ENCODE peak calls at places on chromosomes 7 and 10, in five cellular contexts. One of them, this sample, is unnamed.

GRCh38 chr10:125035136-125035535 is 93.2 kb downstream of the ZRANB1 start:
- DNase-seq in osteocyte: no peak
- DNase-seq in WTC11: no peak
- DNase-seq in cardiac muscle cell: peak
- DNase-seq in endothelial cell: no peak
- DNase-seq in this sample: peak

GRCh38 chr10:63697956-63698814 is 177.0 kb downstream of the REEP3 start:
- DNase-seq in osteocyte: no peak
- DNase-seq in WTC11: no peak
- DNase-seq in cardiac muscle cell: no peak
- DNase-seq in endothelial cell: no peak
- DNase-seq in this sample: no peak

GRCh38 chr10:114821915-114822770 is 563 bp downstream of the FHIP2A start:
- DNase-seq in osteocyte: peak
- DNase-seq in WTC11: peak
- DNase-seq in cardiac muscle cell: peak
- DNase-seq in endothelial cell: peak
- DNase-seq in this sample: peak

GRCh38 chr10:63770523-63770922 is 249.3 kb downstream of the REEP3 start:
- DNase-seq in osteocyte: no peak
- DNase-seq in WTC11: no peak
- DNase-seq in cardiac muscle cell: no peak
- DNase-seq in endothelial cell: no peak
- DNase-seq in this sample: no peak

GRCh38 chr7:149880871-149881301 is 7.1 kb downstream of the ATP6V0E2 start:
- DNase-seq in osteocyte: no peak
- DNase-seq in WTC11: no peak
- DNase-seq in cardiac muscle cell: peak
- DNase-seq in endothelial cell: no peak
- DNase-seq in this sample: no peak

GRCh38 chr7:100435401-100436304 is 644 bp downstream of the PPP1R35 start:
- DNase-seq in osteocyte: no peak
- DNase-seq in WTC11: peak
- DNase-seq in cardiac muscle cell: peak
- DNase-seq in endothelial cell: peak
- DNase-seq in this sample: peak

GRCh38 chr10:78335691-78336401 is 302.2 kb downstream of the RPS24 start:
- DNase-seq in osteocyte: peak
- DNase-seq in WTC11: no peak
- DNase-seq in cardiac muscle cell: no peak
- DNase-seq in endothelial cell: no peak
- DNase-seq in this sample: peak

GRCh38 chr10:130686680-130687300 is 550.6 kb downstream of the GLRX3 start:
- DNase-seq in osteocyte: no peak
- DNase-seq in WTC11: no peak
- DNase-seq in cardiac muscle cell: no peak
- DNase-seq in endothelial cell: no peak
- DNase-seq in this sample: no peak

GRCh38 chr7:7125993-7126392 is 56.4 kb upstream of the C1GALT1 start:
- DNase-seq in osteocyte: no peak
- DNase-seq in WTC11: no peak
- DNase-seq in cardiac muscle cell: no peak
- DNase-seq in endothelial cell: no peak
- DNase-seq in this sample: peak

GRCh38 chr7:191105-192034 is 1.0 kb upstream of the FAM20C start:
- DNase-seq in osteocyte: no peak
- DNase-seq in WTC11: no peak
- DNase-seq in cardiac muscle cell: peak
- DNase-seq in endothelial cell: no peak
- DNase-seq in this sample: peak

DNA sequence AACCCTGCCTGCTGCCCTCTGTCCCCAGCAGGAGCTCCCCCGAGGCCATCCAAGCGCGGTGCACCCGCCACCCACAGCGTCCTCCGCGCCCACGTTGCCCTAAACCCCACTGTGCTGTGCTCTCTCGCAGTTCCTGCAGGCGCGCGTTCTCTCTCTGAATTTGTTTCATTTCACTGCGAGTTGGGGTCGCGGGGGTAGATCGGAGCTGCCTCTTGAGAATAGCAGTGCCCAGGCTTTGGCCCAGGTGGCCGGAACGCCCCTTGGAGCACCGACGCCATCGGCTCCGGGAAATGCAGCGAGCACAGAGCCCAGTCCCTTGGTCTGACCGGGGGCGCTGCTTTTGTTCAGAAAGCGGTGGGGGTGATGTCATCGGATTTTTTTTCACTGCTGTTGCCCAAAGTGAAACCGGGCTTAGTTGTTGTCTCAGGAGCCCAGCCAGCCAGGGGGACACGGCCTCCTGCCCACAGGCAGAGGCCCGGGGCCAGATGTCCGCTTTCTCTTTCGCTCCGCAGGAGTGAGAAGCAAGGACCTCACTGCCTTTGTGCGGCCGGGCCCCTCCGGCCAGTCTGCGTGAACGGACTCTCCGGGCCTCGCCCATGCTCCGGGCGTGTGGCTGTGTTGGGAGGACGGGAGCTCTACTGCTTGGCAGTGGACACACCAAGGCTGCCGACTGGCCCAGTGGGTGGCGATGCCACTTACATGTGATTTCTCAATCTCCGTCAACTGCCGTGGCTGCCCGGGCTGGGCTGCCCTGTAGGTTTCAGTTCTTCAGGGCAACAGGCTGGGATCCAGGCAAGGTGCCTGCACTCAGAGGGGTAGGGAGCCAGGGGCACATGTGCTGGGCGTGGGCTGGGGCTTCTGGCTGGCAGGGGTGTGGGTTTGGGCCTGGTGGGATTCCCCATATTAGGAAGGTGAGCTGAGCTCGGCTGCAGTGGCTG is 43.2 kb downstream of the FOXK1 start:
- DNase-seq in osteocyte: peak
- DNase-seq in WTC11: no peak
- DNase-seq in cardiac muscle cell: peak
- DNase-seq in endothelial cell: no peak
- DNase-seq in this sample: peak
- TF ChIP-seq CTCF in osteocyte: no peak
- TF ChIP-seq CTCF in WTC11: no peak
- TF ChIP-seq CTCF in cardiac muscle cell: peak
- TF ChIP-seq CTCF in endothelial cell: no peak
- TF ChIP-seq CTCF in this sample: no peak

GRCh38 chr10:34249634-34250033 is 565.5 kb downstream of the PARD3 start:
- DNase-seq in osteocyte: no peak
- DNase-seq in WTC11: peak
- DNase-seq in cardiac muscle cell: no peak
- DNase-seq in endothelial cell: no peak
- DNase-seq in this sample: no peak
- TF ChIP-seq CTCF in osteocyte: no peak
- TF ChIP-seq CTCF in WTC11: no peak
- TF ChIP-seq CTCF in cardiac muscle cell: no peak
- TF ChIP-seq CTCF in endothelial cell: no peak
- TF ChIP-seq CTCF in this sample: no peak

GRCh38 chr7:43784030-43785001 is 25.8 kb downstream of the BLVRA start:
- DNase-seq in osteocyte: peak
- DNase-seq in WTC11: no peak
- DNase-seq in cardiac muscle cell: peak
- DNase-seq in endothelial cell: no peak
- DNase-seq in this sample: no peak
- TF ChIP-seq CTCF in osteocyte: no peak
- TF ChIP-seq CTCF in WTC11: no peak
- TF ChIP-seq CTCF in cardiac muscle cell: no peak
- TF ChIP-seq CTCF in endothelial cell: no peak
- TF ChIP-seq CTCF in this sample: no peak

DNA sequence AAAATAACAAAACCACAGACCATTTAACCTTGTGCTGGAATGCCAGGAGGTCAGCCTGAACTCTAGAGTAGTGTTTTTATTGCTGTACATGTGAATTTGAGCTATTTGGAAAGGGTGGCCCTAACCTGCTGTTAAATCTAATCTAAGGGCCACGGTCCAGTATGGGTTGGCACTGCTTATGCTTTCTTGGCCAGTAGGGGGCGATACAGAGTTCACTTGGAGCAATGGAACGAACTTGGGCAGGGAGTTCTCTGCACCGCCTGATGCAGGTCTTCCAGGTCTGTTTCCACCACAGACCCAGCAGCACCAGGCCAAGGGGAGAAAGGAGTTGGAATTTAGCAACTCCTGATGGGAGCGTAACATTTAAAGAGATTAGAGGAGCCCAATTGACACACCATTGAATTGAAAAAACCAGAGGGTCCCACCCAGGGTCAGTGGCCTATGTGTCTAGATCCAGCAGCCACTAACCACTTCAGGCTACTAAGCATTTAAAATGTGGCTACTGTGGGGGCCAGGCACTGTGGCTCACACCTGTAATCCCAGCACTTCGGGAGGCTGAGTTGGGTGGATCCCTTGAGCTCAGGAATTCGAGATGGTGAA is 75.7 kb upstream of the EFCAB10 start:
- DNase-seq in osteocyte: no peak
- DNase-seq in WTC11: peak
- DNase-seq in cardiac muscle cell: peak
- DNase-seq in endothelial cell: peak
- DNase-seq in this sample: no peak
- TF ChIP-seq CTCF in osteocyte: peak
- TF ChIP-seq CTCF in WTC11: peak
- TF ChIP-seq CTCF in cardiac muscle cell: peak
- TF ChIP-seq CTCF in endothelial cell: peak
- TF ChIP-seq CTCF in this sample: peak

DNA sequence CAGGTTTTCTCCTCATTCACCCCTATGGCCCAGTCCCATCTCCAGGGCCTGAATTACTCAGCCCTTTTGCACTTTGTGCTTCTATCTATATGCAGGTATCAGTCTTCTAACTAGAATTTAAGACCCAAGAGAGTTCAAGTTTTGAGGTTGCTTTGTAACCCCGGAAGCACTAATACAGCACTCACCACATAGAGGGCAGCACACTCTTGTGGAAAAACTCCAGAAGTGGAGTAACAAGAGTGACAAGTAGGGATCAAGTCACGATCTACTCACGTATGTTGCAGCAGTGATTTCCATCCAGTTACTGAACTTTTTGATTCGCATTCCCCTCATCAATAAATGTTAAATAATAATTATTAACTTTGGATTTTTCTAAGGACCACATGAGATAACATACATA is 151.0 kb downstream of the CHCHD3 start:
- DNase-seq in osteocyte: no peak
- DNase-seq in WTC11: peak
- DNase-seq in cardiac muscle cell: no peak
- DNase-seq in endothelial cell: peak
- DNase-seq in this sample: no peak
- TF ChIP-seq CTCF in osteocyte: peak
- TF ChIP-seq CTCF in WTC11: no peak
- TF ChIP-seq CTCF in cardiac muscle cell: peak
- TF ChIP-seq CTCF in endothelial cell: no peak
- TF ChIP-seq CTCF in this sample: no peak

DNA sequence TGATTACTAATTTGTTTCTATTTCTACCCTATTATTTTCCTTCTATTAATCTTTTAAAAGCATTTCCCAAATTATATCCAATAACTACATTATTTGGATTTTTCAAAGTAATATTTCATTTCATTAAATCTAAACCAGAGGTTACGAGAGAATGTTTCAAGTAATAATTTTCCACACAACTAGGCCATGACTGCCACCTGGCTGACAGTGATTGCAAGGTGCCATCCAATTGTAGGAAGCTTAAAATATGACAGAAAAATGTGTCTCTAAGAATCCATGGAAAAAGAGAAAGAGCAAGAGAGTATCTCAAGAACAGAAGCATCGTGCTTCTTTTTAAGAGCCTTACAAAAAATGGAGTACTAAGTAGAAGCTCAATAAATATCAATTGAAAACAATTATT is 48.7 kb downstream of the TPK1 start:
- DNase-seq in osteocyte: no peak
- DNase-seq in WTC11: no peak
- DNase-seq in cardiac muscle cell: no peak
- DNase-seq in endothelial cell: peak
- DNase-seq in this sample: no peak
- TF ChIP-seq CTCF in osteocyte: no peak
- TF ChIP-seq CTCF in WTC11: no peak
- TF ChIP-seq CTCF in cardiac muscle cell: no peak
- TF ChIP-seq CTCF in endothelial cell: peak
- TF ChIP-seq CTCF in this sample: no peak

GRCh38 chr7:156095908-156096539 is 283.8 kb upstream of the SHH start:
- DNase-seq in osteocyte: no peak
- DNase-seq in WTC11: no peak
- DNase-seq in cardiac muscle cell: no peak
- DNase-seq in endothelial cell: no peak
- DNase-seq in this sample: no peak
- TF ChIP-seq CTCF in osteocyte: no peak
- TF ChIP-seq CTCF in WTC11: no peak
- TF ChIP-seq CTCF in cardiac muscle cell: no peak
- TF ChIP-seq CTCF in endothelial cell: no peak
- TF ChIP-seq CTCF in this sample: no peak

GRCh38 chr10:84607523-84607922 is 279.1 kb downstream of the CCSER2 start:
- DNase-seq in osteocyte: no peak
- DNase-seq in WTC11: no peak
- DNase-seq in cardiac muscle cell: no peak
- DNase-seq in endothelial cell: no peak
- DNase-seq in this sample: no peak

GRCh38 chr10:84608126-84608525 is 279.7 kb downstream of the CCSER2 start:
- DNase-seq in osteocyte: no peak
- DNase-seq in WTC11: no peak
- DNase-seq in cardiac muscle cell: no peak
- DNase-seq in endothelial cell: no peak
- DNase-seq in this sample: no peak

DNA sequence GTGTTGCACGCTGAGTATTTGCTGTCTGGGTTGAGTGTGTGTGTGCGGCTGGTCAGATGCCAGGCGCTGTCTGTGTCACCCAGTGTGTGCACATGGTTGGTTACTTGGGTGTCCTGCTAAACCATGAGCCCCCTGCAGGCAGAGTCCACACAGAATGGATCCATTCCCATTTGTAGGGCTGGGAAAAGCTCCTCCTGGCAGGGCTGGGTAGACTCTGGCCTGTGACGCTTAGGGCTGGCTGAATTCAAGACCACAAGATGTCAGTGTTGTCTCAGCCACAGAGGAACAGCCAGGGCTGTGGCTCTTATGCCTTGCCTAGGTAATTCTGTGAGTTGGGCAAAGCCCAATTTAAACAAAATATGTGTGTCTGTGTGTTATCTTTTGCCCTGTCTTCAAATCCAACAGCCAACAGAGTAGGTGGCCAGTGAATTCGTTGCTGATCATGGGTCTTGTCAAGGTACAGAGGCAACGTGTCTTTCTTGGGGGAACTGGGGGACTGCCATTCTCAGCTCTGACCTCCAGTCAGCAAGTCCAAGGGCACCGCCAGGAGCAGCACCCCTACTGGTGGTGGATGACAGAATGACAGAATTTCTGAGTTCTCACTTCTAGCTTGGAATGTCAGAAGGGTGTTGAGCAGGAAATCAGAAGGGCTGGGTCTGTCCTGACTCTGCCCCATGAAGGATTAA is 285.1 kb downstream of the CCSER2 start:
- DNase-seq in osteocyte: peak
- DNase-seq in WTC11: peak
- DNase-seq in cardiac muscle cell: peak
- DNase-seq in endothelial cell: peak
- DNase-seq in this sample: no peak
- TF ChIP-seq CTCF in osteocyte: peak
- TF ChIP-seq CTCF in WTC11: peak
- TF ChIP-seq CTCF in cardiac muscle cell: peak
- TF ChIP-seq CTCF in endothelial cell: peak
- TF ChIP-seq CTCF in this sample: no peak